ENCODE peak calls at places on chromosomes 16 and 17, in six cellular contexts. One of them, this sample, is unnamed.

GRCh38 chr17:48791128-48792032 is 25.6 kb downstream of the TTLL6 start:
- DNase-seq in K562: peak
- DNase-seq in H1: peak
- DNase-seq in GM12892: peak
- DNase-seq in HepG2: peak
- DNase-seq in GM12878: peak
- DNase-seq in this sample: no peak

GRCh38 chr16:1163567-1164055 is 10.7 kb downstream of the CACNA1H start:
- DNase-seq in K562: no peak
- DNase-seq in H1: no peak
- DNase-seq in GM12892: no peak
- DNase-seq in HepG2: no peak
- DNase-seq in GM12878: no peak
- DNase-seq in this sample: no peak

GRCh38 chr16:52069866-52070265 is 477.1 kb downstream of the TOX3 start:
- DNase-seq in K562: no peak
- DNase-seq in H1: peak
- DNase-seq in GM12892: no peak
- DNase-seq in HepG2: peak
- DNase-seq in GM12878: no peak
- DNase-seq in this sample: no peak

GRCh38 chr16:25464058-25464457 is 206.4 kb upstream of the ZKSCAN2 start:
- DNase-seq in K562: no peak
- DNase-seq in H1: no peak
- DNase-seq in GM12892: no peak
- DNase-seq in HepG2: no peak
- DNase-seq in GM12878: no peak
- DNase-seq in this sample: no peak

GRCh38 chr16:21005008-21005407 is 104.4 kb downstream of the LYRM1 start:
- DNase-seq in K562: no peak
- DNase-seq in H1: no peak
- DNase-seq in GM12892: no peak
- DNase-seq in HepG2: no peak
- DNase-seq in GM12878: no peak
- DNase-seq in this sample: no peak

GRCh38 chr16:19524356-19524865 is 669 bp downstream of the CCP110 start:
- DNase-seq in K562: peak
- DNase-seq in H1: no peak
- DNase-seq in GM12892: no peak
- DNase-seq in HepG2: no peak
- DNase-seq in GM12878: no peak
- DNase-seq in this sample: no peak

GRCh38 chr17:17824119-17824779 is 12.5 kb downstream of the SREBF1 start:
- DNase-seq in K562: no peak
- DNase-seq in H1: peak
- DNase-seq in GM12892: no peak
- DNase-seq in HepG2: no peak
- DNase-seq in GM12878: no peak
- DNase-seq in this sample: no peak

GRCh38 chr17:17704931-17705330 is 23.7 kb downstream of the RAI1 start:
- DNase-seq in K562: no peak
- DNase-seq in H1: no peak
- DNase-seq in GM12892: no peak
- DNase-seq in HepG2: no peak
- DNase-seq in GM12878: no peak
- DNase-seq in this sample: no peak

GRCh38 chr16:75301804-75302203 is 50.4 kb upstream of the BCAR1 start:
- DNase-seq in K562: no peak
- DNase-seq in H1: no peak
- DNase-seq in GM12892: no peak
- DNase-seq in HepG2: no peak
- DNase-seq in GM12878: no peak
- DNase-seq in this sample: no peak

GRCh38 chr16:66516808-66517585 is 32.9 kb downstream of the TK2 start:
- DNase-seq in K562: peak
- DNase-seq in H1: no peak
- DNase-seq in GM12892: peak
- DNase-seq in HepG2: peak
- DNase-seq in GM12878: peak
- DNase-seq in this sample: peak

GRCh38 chr16:24523569-24523968 is 15.8 kb upstream of the RBBP6 start:
- DNase-seq in K562: peak
- DNase-seq in H1: no peak
- DNase-seq in GM12892: no peak
- DNase-seq in HepG2: no peak
- DNase-seq in GM12878: no peak
- DNase-seq in this sample: no peak

GRCh38 chr17:58601976-58602375 is 87.5 kb upstream of the MTMR4 start:
- DNase-seq in K562: no peak
- DNase-seq in H1: no peak
- DNase-seq in GM12892: no peak
- DNase-seq in HepG2: no peak
- DNase-seq in GM12878: no peak
- DNase-seq in this sample: no peak

GRCh38 chr17:78865682-78866390 is 25.2 kb upstream of the USP36 start:
- DNase-seq in K562: peak
- DNase-seq in H1: peak
- DNase-seq in GM12892: no peak
- DNase-seq in HepG2: peak
- DNase-seq in GM12878: no peak
- DNase-seq in this sample: peak

GRCh38 chr17:74361613-74362391 is at the start of gene BTBD17:
- DNase-seq in K562: peak
- DNase-seq in H1: peak
- DNase-seq in GM12892: no peak
- DNase-seq in HepG2: peak
- DNase-seq in GM12878: no peak
- DNase-seq in this sample: no peak

GRCh38 chr17:8872036-8872704 is 4.7 kb upstream of the PIK3R6 start:
- DNase-seq in K562: no peak
- DNase-seq in H1: no peak
- DNase-seq in GM12892: no peak
- DNase-seq in HepG2: peak
- DNase-seq in GM12878: no peak
- DNase-seq in this sample: no peak

GRCh38 chr16:65005696-65006095 is 116.2 kb downstream of the CDH11 start:
- DNase-seq in K562: no peak
- DNase-seq in H1: no peak
- DNase-seq in GM12892: no peak
- DNase-seq in HepG2: no peak
- DNase-seq in GM12878: no peak
- DNase-seq in this sample: no peak

GRCh38 chr17:32720671-32721070 is 156.3 kb downstream of the MYO1D start:
- DNase-seq in K562: no peak
- DNase-seq in H1: no peak
- DNase-seq in GM12892: no peak
- DNase-seq in HepG2: no peak
- DNase-seq in GM12878: no peak
- DNase-seq in this sample: no peak

GRCh38 chr16:17836868-17837602 is 366.3 kb upstream of the XYLT1 start:
- DNase-seq in K562: no peak
- DNase-seq in H1: peak
- DNase-seq in GM12892: no peak
- DNase-seq in HepG2: peak
- DNase-seq in GM12878: no peak
- DNase-seq in this sample: no peak

GRCh38 chr17:66248285-66248684 is 19.1 kb upstream of the APOH start:
- DNase-seq in K562: no peak
- DNase-seq in H1: no peak
- DNase-seq in GM12892: no peak
- DNase-seq in HepG2: no peak
- DNase-seq in GM12878: no peak
- DNase-seq in this sample: no peak

GRCh38 chr17:76032780-76033108 is 5.6 kb upstream of the EVPL start:
- DNase-seq in K562: no peak
- DNase-seq in H1: no peak
- DNase-seq in GM12892: no peak
- DNase-seq in HepG2: no peak
- DNase-seq in GM12878: no peak
- DNase-seq in this sample: no peak

GRCh38 chr17:75785770-75786538 is 1.3 kb downstream of the UNK start:
- DNase-seq in K562: no peak
- DNase-seq in H1: no peak
- DNase-seq in GM12892: no peak
- DNase-seq in HepG2: no peak
- DNase-seq in GM12878: no peak
- DNase-seq in this sample: no peak

GRCh38 chr17:4849011-4849536 is 15.9 kb downstream of the MINK1 start:
- DNase-seq in K562: no peak
- DNase-seq in H1: no peak
- DNase-seq in GM12892: no peak
- DNase-seq in HepG2: no peak
- DNase-seq in GM12878: no peak
- DNase-seq in this sample: no peak

GRCh38 chr17:66493283-66494019 is 191.0 kb downstream of the PRKCA start:
- DNase-seq in K562: no peak
- DNase-seq in H1: no peak
- DNase-seq in GM12892: no peak
- DNase-seq in HepG2: no peak
- DNase-seq in GM12878: no peak
- DNase-seq in this sample: no peak

GRCh38 chr17:48149174-48150106 is 41.9 kb downstream of the SNX11 start:
- DNase-seq in K562: peak
- DNase-seq in H1: no peak
- DNase-seq in GM12892: no peak
- DNase-seq in HepG2: peak
- DNase-seq in GM12878: no peak
- DNase-seq in this sample: no peak

GRCh38 chr17:67642488-67642887 is 75.2 kb upstream of the NOL11 start:
- DNase-seq in K562: no peak
- DNase-seq in H1: no peak
- DNase-seq in GM12892: no peak
- DNase-seq in HepG2: no peak
- DNase-seq in GM12878: no peak
- DNase-seq in this sample: no peak

DNA sequence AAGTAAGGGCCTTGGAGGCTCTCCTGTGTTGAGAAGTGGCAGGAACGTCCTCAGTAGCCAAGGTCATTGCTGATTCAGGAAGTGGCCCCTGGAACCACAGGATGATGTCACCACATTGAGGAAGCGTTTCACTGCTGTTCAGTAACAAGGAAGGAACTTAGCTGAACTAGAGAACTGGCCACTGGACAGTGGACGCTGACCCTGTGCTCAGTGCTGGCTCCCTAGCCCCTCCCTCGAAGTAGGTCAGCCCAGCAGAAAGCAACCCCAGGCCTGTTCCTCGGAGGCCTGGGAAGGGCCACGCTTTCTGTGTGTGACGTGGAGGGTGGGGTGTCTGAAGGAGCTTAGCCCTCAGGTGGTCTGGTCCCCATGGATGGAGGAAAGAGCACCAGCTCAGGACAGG is 58.3 kb downstream of the B9D1 start:
- DNase-seq in K562: peak
- DNase-seq in H1: no peak
- DNase-seq in GM12892: no peak
- DNase-seq in HepG2: peak
- DNase-seq in GM12878: no peak
- DNase-seq in this sample: no peak
- TF ChIP-seq TAF1 in K562: no peak
- TF ChIP-seq TAF1 in H1: no peak
- TF ChIP-seq TAF1 in GM12892: no peak
- TF ChIP-seq TAF1 in HepG2: no peak
- TF ChIP-seq TAF1 in GM12878: no peak
- TF ChIP-seq TAF1 in this sample: no peak

DNA sequence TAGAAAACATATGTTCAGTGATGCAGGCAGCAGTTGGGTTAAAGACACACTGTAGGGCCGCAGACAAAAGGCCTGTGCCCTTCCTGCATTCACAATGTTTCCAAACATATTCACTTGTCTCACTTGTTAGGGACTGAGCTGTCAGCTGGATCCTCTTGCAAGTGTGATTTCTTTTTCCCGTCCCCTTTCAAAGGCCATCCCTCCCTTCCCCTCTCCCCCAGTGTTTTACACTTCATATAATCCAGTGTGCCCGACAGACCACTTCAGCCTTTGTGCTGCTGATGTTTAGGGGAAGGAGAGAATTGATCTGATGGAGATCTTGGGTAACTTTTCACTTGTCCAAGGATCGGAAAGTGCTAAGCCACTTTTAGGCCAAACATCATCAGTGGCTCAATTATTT is 217.1 kb downstream of the FTO start:
- DNase-seq in K562: no peak
- DNase-seq in H1: no peak
- DNase-seq in GM12892: no peak
- DNase-seq in HepG2: no peak
- DNase-seq in GM12878: no peak
- DNase-seq in this sample: no peak
- TF ChIP-seq POLR2A in K562: no peak
- TF ChIP-seq POLR2A in H1: no peak
- TF ChIP-seq POLR2A in GM12892: no peak
- TF ChIP-seq POLR2A in HepG2: no peak
- TF ChIP-seq POLR2A in GM12878: no peak
- TF ChIP-seq POLR2A in this sample: no peak

GRCh38 chr17:549197-550040 is 165.2 kb downstream of the VPS53 start:
- DNase-seq in K562: no peak
- DNase-seq in H1: no peak
- DNase-seq in GM12892: no peak
- DNase-seq in HepG2: no peak
- DNase-seq in GM12878: no peak
- DNase-seq in this sample: no peak
- TF ChIP-seq TAF1 in K562: no peak
- TF ChIP-seq TAF1 in H1: no peak
- TF ChIP-seq TAF1 in GM12892: no peak
- TF ChIP-seq TAF1 in HepG2: no peak
- TF ChIP-seq TAF1 in GM12878: no peak
- TF ChIP-seq TAF1 in this sample: no peak

GRCh38 chr17:37405955-37406634 is 541 bp downstream of the ACACA start:
- DNase-seq in K562: no peak
- DNase-seq in H1: no peak
- DNase-seq in GM12892: no peak
- DNase-seq in HepG2: no peak
- DNase-seq in GM12878: no peak
- DNase-seq in this sample: no peak

GRCh38 chr17:37410357-37410756 is 3.7 kb downstream of the TADA2A start:
- DNase-seq in K562: no peak
- DNase-seq in H1: no peak
- DNase-seq in GM12892: no peak
- DNase-seq in HepG2: no peak
- DNase-seq in GM12878: no peak
- DNase-seq in this sample: no peak

DNA sequence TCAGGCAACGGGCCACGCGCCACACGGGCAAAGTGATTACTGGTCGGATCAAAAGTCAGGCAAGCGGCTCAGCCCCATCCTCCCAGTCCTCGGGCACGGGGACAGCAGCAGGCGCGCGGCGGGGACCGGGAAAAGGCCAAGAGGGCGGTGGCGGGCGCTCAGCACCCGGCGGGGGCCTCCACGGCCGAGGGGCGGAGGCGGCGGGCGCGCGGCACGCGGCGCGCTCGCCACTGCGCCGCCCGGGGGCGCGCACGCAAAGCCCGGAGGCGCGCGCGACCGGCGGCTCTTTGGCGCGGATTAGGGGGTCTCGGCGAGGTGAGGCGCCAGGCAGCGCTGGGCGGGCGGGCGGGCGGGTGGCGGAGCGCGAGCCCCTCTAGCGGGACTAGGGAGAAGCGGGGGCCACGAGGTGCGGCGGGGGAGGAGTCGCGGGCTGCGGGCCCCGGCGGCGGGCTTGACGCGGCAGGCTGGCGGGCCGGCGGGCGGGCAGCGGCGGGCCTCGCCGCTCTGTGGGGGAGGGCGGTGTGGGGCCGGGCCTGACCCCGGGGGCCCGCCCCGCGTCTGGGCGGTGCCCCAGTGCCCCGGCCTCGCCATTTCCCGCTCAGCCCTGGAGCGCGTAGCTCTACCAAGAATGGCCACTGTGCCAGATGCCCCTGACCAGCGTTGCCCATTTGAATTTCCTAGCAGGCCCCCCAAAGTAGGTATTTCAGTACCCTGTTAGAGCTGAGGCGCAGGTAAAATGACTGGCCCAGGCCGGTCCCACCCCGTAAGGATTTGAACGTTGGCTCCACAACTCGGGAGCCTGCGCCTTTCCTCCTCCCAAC is at the start of the genes ACACA and TADA2A:
- DNase-seq in K562: peak
- DNase-seq in H1: peak
- DNase-seq in GM12892: peak
- DNase-seq in HepG2: peak
- DNase-seq in GM12878: no peak
- DNase-seq in this sample: peak
- TF ChIP-seq POLR2A in K562: peak
- TF ChIP-seq POLR2A in H1: peak
- TF ChIP-seq POLR2A in GM12892: peak
- TF ChIP-seq POLR2A in HepG2: peak
- TF ChIP-seq POLR2A in GM12878: peak
- TF ChIP-seq POLR2A in this sample: peak